ENCODE peak calls at places on chromosomes 3 and 15, in nine cellular contexts. Z is non-pigmented ciliary epithelial cell; G is activated CD4-positive, alpha-beta T cell treated with anti-CD3 and anti-CD28 coated beads, Interleukin-2, amount 10 ng/mL, durations not matched to agents 24 days and 14 days; V is cardiac muscle cell; C is GM20000; Y is gastrocnemius medialis; O is activated naive CD4-positive, alpha-beta T cell; X is IMR-90; L is NCI-H1105 treated with DMSO at 0.1 percent for 48 hours. M is an unnamed sample.

GRCh38 chr15:33194237-33194636 is 277 bp downstream of the FMN1 start:
- DNase-seq in V (no peak), G (no peak), O (no peak), Y (no peak), Z (no peak), L (no peak), C (no peak), X (no peak), M (no peak)

GRCh38 chr15:100338971-100339444 is 2.8 kb downstream of the ADAMTS17 start:
- DNase-seq in V (peak; percentile 85), Z (peak; percentile 47), C (no peak), L (peak; percentile 6), G (peak; percentile 90), X (peak; percentile 24), O (no peak), Y (peak; percentile 56), M (peak; percentile 51)

GRCh38 chr3:138842483-138843188 is 7.9 kb upstream of the PIK3CB start:
- DNase-seq in G (no peak), L (no peak), Y (no peak), Z (no peak), X (no peak), O (no peak), V (no peak), C (peak; percentile 62), M (no peak)

GRCh38 chr3:107514453-107514852 is 8.3 kb upstream of the BBX start:
- DNase-seq in Y (no peak), Z (no peak), C (no peak), L (no peak), V (no peak), G (no peak), O (no peak), X (no peak), M (no peak)

GRCh38 chr15:78072080-78072892 is 5.2 kb downstream of the TBC1D2B start:
- DNase-seq in Y (peak; percentile 43), L (no peak), C (no peak), X (peak; percentile 66), Z (peak; percentile 60), V (peak; percentile 38), G (peak; percentile 79), O (no peak), M (peak; percentile 46)

GRCh38 chr3:69823710-69824109 is 84.4 kb downstream of the MITF start:
- DNase-seq in L (no peak), C (no peak), G (no peak), O (no peak), X (peak; percentile 53), Y (no peak), Z (no peak), V (no peak), M (no peak)

GRCh38 chr3:125325746-125326145 is 49.4 kb downstream of the ZNF148 start:
- DNase-seq in X (no peak), G (no peak), C (no peak), Z (no peak), Y (no peak), L (no peak), V (no peak), O (no peak), M (no peak)

GRCh38 chr3:132721479-132722164 is 587 bp downstream of the NPHP3 start:
- DNase-seq in X (peak; percentile 67), Y (peak; percentile 67), O (no peak), V (peak; percentile 85), G (no peak), L (peak; percentile 58), C (no peak), Z (peak; percentile 22), M (peak; percentile 66)

GRCh38 chr3:66410371-66410770 is 90.5 kb downstream of the LRIG1 start:
- DNase-seq in V (no peak), C (no peak), L (no peak), O (no peak), Y (peak; percentile 8), Z (no peak), X (no peak), G (no peak), M (no peak)

GRCh38 chr3:123258811-123259420 is 57.2 kb downstream of the SEC22A start:
- DNase-seq in X (peak; percentile 69), V (peak; percentile 47), G (no peak), L (peak; percentile 81), Z (peak; percentile 28), C (no peak), O (no peak), Y (no peak), M (peak; percentile 62)

GRCh38 chr3:112761062-112761638 is 85.5 kb downstream of the CD200R1L start:
- DNase-seq in G (no peak), X (peak; percentile 87), L (no peak), O (no peak), Y (no peak), Z (no peak), C (no peak), V (no peak), M (no peak)

GRCh38 chr3:157499342-157499963 is 3.8 kb downstream of the VEPH1 start:
- DNase-seq in V (peak; percentile 86), L (no peak), Z (no peak), O (no peak), Y (no peak), C (no peak), G (no peak), X (no peak), M (peak; percentile 70)

GRCh38 chr15:97941572-97941971 is 18.9 kb upstream of the ARRDC4 start:
- DNase-seq in L (no peak), V (no peak), C (no peak), Z (no peak), Y (no peak), G (no peak), X (no peak), O (no peak), M (no peak)

GRCh38 chr15:66078196-66078928 is 175.2 kb downstream of the MEGF11 start:
- DNase-seq in Y (no peak), Z (no peak), V (peak; percentile 27), G (no peak), C (no peak), L (no peak), O (no peak), X (no peak), M (peak; percentile 93)

GRCh38 chr3:174408310-174408709 is 450.8 kb upstream of the NAALADL2 start:
- DNase-seq in V (no peak), O (no peak), Y (no peak), Z (no peak), L (no peak), C (no peak), G (no peak), X (peak; percentile 58), M (no peak)

GRCh38 chr3:52395503-52395865 is 49.4 kb downstream of the SEMA3G start:
- DNase-seq in Z (no peak), X (no peak), O (no peak), V (no peak), Y (no peak), C (no peak), G (no peak), L (no peak), M (no peak)

GRCh38 chr15:62059818-62060115 is 480 bp downstream of the VPS13C start:
- DNase-seq in C (peak; percentile 84), O (no peak), V (peak; percentile 54), L (peak; percentile 52), X (peak; percentile 51), Y (peak; percentile 33), Z (no peak), G (peak; percentile 93), M (peak; percentile 57)

GRCh38 chr3:8900065-8900464 is 63.2 kb downstream of the RAD18 start:
- DNase-seq in X (peak; percentile 47), C (no peak), Y (no peak), O (no peak), G (peak; percentile 8), L (no peak), Z (no peak), V (peak; percentile 52), M (no peak)

GRCh38 chr3:168117853-168118313 is 22.2 kb upstream of the GOLIM4 start:
- DNase-seq in X (no peak), Z (peak; percentile 9), G (no peak), Y (no peak), V (no peak), L (no peak), C (no peak), O (no peak), M (no peak)

GRCh38 chr3:55649554-55649953 is 162.4 kb upstream of the WNT5A start:
- DNase-seq in L (no peak), X (no peak), V (no peak), O (no peak), Y (no peak), C (no peak), Z (no peak), G (no peak), M (no peak)

GRCh38 chr3:180913582-180914404 is 1.3 kb downstream of the FXR1 start:
- DNase-seq in L (peak; percentile 49), Z (no peak), X (peak; percentile 58), O (no peak), Y (no peak), V (peak; percentile 19), C (no peak), G (no peak), M (peak; percentile 10)

GRCh38 chr15:76150508-76150907 is 90.7 kb downstream of the TMEM266 start:
- DNase-seq in G (no peak), L (no peak), Z (no peak), C (no peak), O (no peak), X (no peak), V (no peak), Y (no peak), M (peak; percentile 96)

GRCh38 chr3:156449712-156450574 is 105.0 kb downstream of the SSR3 start:
- DNase-seq in Z (no peak), X (peak; percentile 30), L (peak; percentile 59), O (no peak), C (peak; percentile 32), V (peak; percentile 65), G (peak; percentile 60), Y (no peak), M (peak; percentile 68)

GRCh38 chr15:25441111-25441510 is 2.3 kb upstream of the UBE3A start:
- DNase-seq in L (no peak), X (no peak), G (no peak), C (no peak), O (no peak), Z (no peak), V (no peak), Y (no peak), M (no peak)

GRCh38 chr3:66567066-66567465 is 66.2 kb upstream of the LRIG1 start:
- DNase-seq in C (no peak), Z (peak; percentile 45), O (no peak), X (peak; percentile 93), L (no peak), V (no peak), Y (no peak), G (no peak), M (no peak)

GRCh38 chr15:98866503-98866902 is 141.1 kb downstream of the PGPEP1L start:
- DNase-seq in Z (no peak), Y (no peak), X (peak; percentile 88), L (no peak), O (no peak), V (no peak), G (no peak), C (no peak), M (no peak)

GRCh38 chr3:29618395-29619291 is 337.8 kb downstream of the RBMS3 start:
- DNase-seq in Z (no peak), Y (peak; percentile 14), V (no peak), C (no peak), G (no peak), L (no peak), X (peak; percentile 22), O (no peak), M (no peak)

GRCh38 chr3:105907790-105908189 is 39.0 kb upstream of the CBLB start:
- DNase-seq in Y (no peak), Z (no peak), G (no peak), C (peak; percentile 8), V (no peak), O (no peak), X (no peak), L (peak; percentile 30), M (no peak)

M was measured in G401.